ENCODE peak calls at places on chromosomes 2 and 18, in four cellular contexts. X, Z, M and I are unnamed samples.

GRCh38 chr2:98822301-98823164 is 91.6 kb upstream of the MGAT4A start:
- DNase-seq in X (peak; percentile 26), Z (no peak), M (no peak), I (no peak)

GRCh38 chr2:134120718-134121630 is 132.9 kb upstream of the MGAT5 start:
- DNase-seq in X (peak; percentile 69), Z (peak; percentile 67), M (no peak), I (no peak)

GRCh38 chr2:15142069-15142689 is 419.0 kb downstream of the NBAS start:
- DNase-seq in X (peak; percentile 67), Z (no peak), M (peak; percentile 84), I (no peak)

GRCh38 chr18:7038330-7038846 is 79.2 kb downstream of the LAMA1 start:
- DNase-seq in X (peak; percentile 99), Z (peak; percentile 62), M (no peak), I (peak; percentile 72)

GRCh38 chr2:176463527-176463926 is 194.3 kb downstream of the MTX2 start:
- DNase-seq in X (no peak), Z (no peak), M (no peak), I (no peak)

GRCh38 chr2:95305341-95306058 is 8.4 kb downstream of the KCNIP3 start:
- DNase-seq in X (peak; percentile 18), Z (peak; percentile 50), M (no peak), I (peak; percentile 80)

GRCh38 chr2:3864943-3865664 is 161.7 kb downstream of the DCDC2C start:
- DNase-seq in X (no peak), Z (no peak), M (no peak), I (no peak)

GRCh38 chr2:215898363-215898762 is 115.0 kb downstream of the MREG start:
- DNase-seq in X (no peak), Z (no peak), M (no peak), I (no peak)

GRCh38 chr2:11330457-11331142 is 13.8 kb downstream of the ROCK2 start:
- DNase-seq in X (no peak), Z (no peak), M (no peak), I (no peak)

GRCh38 chr2:214135966-214136365 is 274.9 kb upstream of the VWC2L start:
- DNase-seq in X (peak; percentile 93), Z (no peak), M (no peak), I (no peak)

GRCh38 chr2:95061601-95062183 is 36.2 kb downstream of the MAL start:
- DNase-seq in X (no peak), Z (no peak), M (no peak), I (no peak)

GRCh38 chr18:74153793-74154192 is 5.5 kb downstream of the TIMM21 start:
- DNase-seq in X (no peak), Z (no peak), M (no peak), I (no peak)

GRCh38 chr2:180175736-180176135 is 168.6 kb upstream of the CWC22 start:
- DNase-seq in X (no peak), Z (no peak), M (no peak), I (no peak)

GRCh38 chr2:213266421-213266820 is 17.8 kb upstream of the SPAG16 start:
- DNase-seq in X (no peak), Z (no peak), M (no peak), I (no peak)

GRCh38 chr2:105777071-105777482 is 32.4 kb downstream of the NCK2 start:
- DNase-seq in X (no peak), Z (no peak), M (no peak), I (no peak)

GRCh38 chr2:189412330-189412953 is 28.8 kb upstream of the WDR75 start:
- DNase-seq in X (peak; percentile 69), Z (peak; percentile 40), M (no peak), I (peak; percentile 32)

GRCh38 chr2:81894451-81894990 is 1590.0 kb upstream of the LRRTM1 start:
- DNase-seq in X (peak; percentile 1), Z (no peak), M (no peak), I (peak; percentile 46)

GRCh38 chr2:140063356-140063755 is 1283.2 kb upstream of the NXPH2 start:
- DNase-seq in X (no peak), Z (no peak), M (no peak), I (no peak)

GRCh38 chr2:140061240-140061639 is 1281.0 kb upstream of the NXPH2 start:
- DNase-seq in X (no peak), Z (no peak), M (no peak), I (no peak)

GRCh38 chr2:140057928-140058327 is 1277.7 kb upstream of the NXPH2 start:
- DNase-seq in X (no peak), Z (no peak), M (no peak), I (no peak)
- H3K4me3 ChIP-seq in X (no peak overlapping the region), Z (no peak overlapping the region), M (no peak overlapping the region), I (no peak overlapping the region)

GRCh38 chr18:28637897-28638296 is 461.0 kb upstream of the CDH2 start:
- DNase-seq in X (no peak), Z (no peak), M (no peak), I (no peak)
- TF ChIP-seq CTCF in X (no peak), Z (no peak), M (no peak), I (no peak)

DNA sequence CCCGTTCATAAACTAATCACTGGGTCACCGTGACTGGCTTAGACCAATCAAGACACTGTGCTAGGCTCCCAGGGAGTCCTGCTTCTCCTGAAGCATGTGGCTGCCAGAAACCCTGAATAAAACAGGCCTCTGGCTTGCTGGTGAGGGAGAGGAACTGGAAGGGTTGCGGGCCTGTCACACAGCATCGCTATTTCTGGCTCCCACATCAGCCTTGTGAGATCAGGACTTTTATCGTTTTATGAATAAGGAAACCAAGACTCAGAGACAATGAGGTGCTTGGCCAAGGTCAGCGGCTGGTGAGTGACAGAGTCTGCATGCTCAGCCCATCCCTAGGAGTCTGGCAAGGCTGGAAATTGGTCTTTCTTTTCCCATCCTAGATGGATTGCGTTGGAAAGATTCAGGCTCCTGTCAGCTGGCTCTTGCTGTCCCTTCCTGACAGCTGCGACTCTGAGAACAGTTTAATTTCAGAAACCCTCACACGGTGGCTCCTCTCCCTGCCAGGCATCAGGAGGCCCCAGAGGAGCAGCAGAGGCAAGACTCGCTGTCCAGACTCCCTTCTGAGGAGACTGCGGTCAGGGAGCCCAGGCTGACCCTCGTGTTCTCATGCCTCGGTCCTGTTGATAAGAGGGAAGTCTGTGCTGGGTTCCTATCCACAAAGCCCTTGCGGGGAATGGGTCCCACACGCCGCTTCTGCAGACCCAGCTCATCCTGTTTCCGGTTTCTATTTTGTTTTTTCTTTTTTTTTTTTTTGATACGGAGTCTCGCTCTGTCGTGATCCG is 104.4 kb upstream of the TAF1B start:
- DNase-seq in X (no peak), Z (peak; percentile 51), M (no peak), I (no peak)
- H3K4me3 ChIP-seq in X (no peak overlapping the region), Z (peak overlapping the region; percentile 11), M (no peak overlapping the region), I (no peak overlapping the region)

DNA sequence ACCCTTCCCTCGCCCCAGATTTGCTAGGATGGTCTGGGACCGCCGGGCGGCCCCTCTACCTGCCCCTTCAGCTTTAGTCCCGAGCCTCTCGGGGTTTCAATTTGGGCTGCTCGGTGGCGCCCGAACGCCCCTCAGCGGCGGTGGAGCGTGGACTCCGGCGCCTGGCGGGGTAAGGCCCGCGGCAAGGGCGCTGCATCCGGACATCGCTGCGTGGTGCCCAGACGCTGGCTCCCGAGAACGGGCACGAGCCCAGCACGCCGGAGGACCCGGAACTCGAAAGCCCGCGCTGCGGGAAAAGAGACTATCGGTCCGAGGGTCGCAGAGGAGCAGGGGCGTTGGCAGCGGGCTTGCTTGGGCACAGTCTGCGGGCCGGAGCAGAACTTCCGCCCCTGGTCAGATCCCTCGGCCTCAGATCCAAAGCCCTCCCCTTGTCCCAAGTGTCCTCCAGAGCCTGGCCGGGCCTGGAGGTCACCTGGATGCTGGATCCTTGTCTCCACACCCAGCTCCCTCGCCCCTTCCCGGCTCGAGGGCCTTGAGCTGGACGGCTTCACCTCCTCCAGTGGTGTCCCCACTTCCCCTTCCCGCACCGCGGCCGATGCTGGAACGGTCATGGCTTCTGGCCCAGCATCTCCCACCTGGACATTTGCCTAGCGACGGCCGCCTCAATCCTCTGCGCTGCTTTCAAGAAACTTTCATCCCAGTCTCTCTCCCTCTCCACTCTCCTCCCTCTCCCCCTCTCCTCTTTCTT is 2.9 kb upstream of the OTX1 start:
- DNase-seq in X (peak; percentile 48), Z (peak; percentile 19), M (no peak), I (no peak)
- TF ChIP-seq CTCF in X (no peak), Z (no peak), M (no peak), I (no peak)

DNA sequence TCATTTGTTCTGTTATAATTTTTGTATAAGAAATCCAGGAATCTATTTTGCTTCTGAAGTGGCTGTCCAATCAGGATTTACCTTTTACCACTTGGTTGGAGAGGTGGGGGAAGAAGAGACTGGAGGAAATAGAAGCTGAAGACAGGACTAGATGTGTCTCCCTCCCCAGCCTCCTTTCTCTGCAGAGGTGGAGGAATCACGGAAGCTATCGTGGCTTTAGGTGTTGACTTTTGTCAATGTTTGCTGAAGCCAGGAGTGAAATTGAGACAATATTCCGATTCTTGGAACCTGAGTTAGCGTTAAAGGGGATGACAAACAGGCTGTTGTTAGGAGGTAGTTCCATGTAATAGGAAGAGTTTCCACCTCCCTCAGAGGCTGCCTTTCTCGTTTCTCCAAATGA is 43.5 kb downstream of the PDCL3 start:
- DNase-seq in X (no peak), Z (no peak), M (no peak), I (no peak)
- H3K4me3 ChIP-seq in X (no peak overlapping the region), Z (no peak overlapping the region), M (no peak overlapping the region), I (no peak overlapping the region)

GRCh38 chr2:164840930-164841718 is 499 bp downstream of the COBLL1 start:
- DNase-seq in X (peak; percentile 78), Z (peak; percentile 74), M (no peak), I (no peak)
- TF ChIP-seq CTCF in X (no peak), Z (no peak), M (no peak), I (peak; percentile 48)